ENCODE peak calls at places on chromosome 19, in seven cellular contexts. M is IMR-90, P is H1, I is mesenchymal stem cell, F is neuronal stem cell, X is H9, R is mesendoderm. N is an unnamed sample.
A peak's percentile ranks its signal among the peaks of the same experiment; 100 is the strongest.

GRCh38 chr19:8552810-8553209 is 24.4 kb downstream of the MYO1F start:
- DNase-seq in X (peak; percentile 58), R (peak; percentile 84), M (peak; percentile 62), F (no peak), P (peak; percentile 10), I (no peak), N (peak; percentile 42)

GRCh38 chr19:43778651-43779050 is 2.1 kb downstream of the KCNN4 start:
- DNase-seq in M (no peak), F (no peak), P (no peak), X (no peak), I (no peak), R (no peak), N (no peak)

GRCh38 chr19:3010871-3011270 is 18.2 kb downstream of the TLE2 start:
- DNase-seq in X (no peak), P (no peak), F (no peak), R (no peak), I (no peak), M (no peak), N (no peak)

GRCh38 chr19:44512326-44513298 is 12.3 kb upstream of the ZNF180 start:
- DNase-seq in P (peak; percentile 31), R (peak; percentile 49), X (peak; percentile 80), M (peak; percentile 58), F (no peak), I (peak; percentile 25), N (peak; percentile 43)

GRCh38 chr19:47663435-47663910 is 49.7 kb upstream of the EHD2 start:
- DNase-seq in M (peak; percentile 96), R (no peak), I (peak; percentile 97), X (no peak), F (no peak), P (no peak), N (peak; percentile 92)

GRCh38 chr19:28864577-28865042 is 348.3 kb downstream of the UQCRFS1 start:
- DNase-seq in M (peak; percentile 7), R (no peak), I (no peak), X (no peak), P (no peak), F (no peak), N (no peak)

GRCh38 chr19:42442833-42443232 is at the start of gene CXCL17:
- DNase-seq in M (no peak), P (no peak), I (no peak), X (no peak), F (no peak), R (no peak), N (no peak)

GRCh38 chr19:58154287-58154678 is 3.7 kb upstream of the ZNF329 start:
- DNase-seq in X (peak; percentile 49), I (peak; percentile 50), M (peak; percentile 24), F (no peak), P (no peak), R (peak; percentile 76), N (peak; percentile 19)

GRCh38 chr19:8526345-8527062 is 12.5 kb upstream of the ZNF414 start:
- DNase-seq in X (peak; percentile 94), R (peak; percentile 95), M (peak; percentile 88), P (peak; percentile 54), I (peak; percentile 95), F (peak; percentile 92), N (peak; percentile 89)

GRCh38 chr19:38004505-38005223 is 97.7 kb downstream of the SIPA1L3 start:
- DNase-seq in I (peak; percentile 97), M (peak; percentile 98), P (no peak), X (peak; percentile 93), F (peak; percentile 86), R (peak; percentile 98), N (peak; percentile 71)

GRCh38 chr19:54684537-54684936 is 21.8 kb downstream of the LILRB4 start:
- DNase-seq in F (no peak), M (no peak), R (peak; percentile 11), P (no peak), I (no peak), X (no peak), N (peak; percentile 31)

GRCh38 chr19:16903347-16903746 is 14.5 kb downstream of the F2RL3 start:
- DNase-seq in R (no peak), M (no peak), P (no peak), F (no peak), I (no peak), X (no peak), N (no peak)

GRCh38 chr19:44939668-44940067 is 2.4 kb upstream of the APOC4 start:
- DNase-seq in X (no peak), R (no peak), M (no peak), I (no peak), P (no peak), F (no peak), N (no peak)

GRCh38 chr19:58227964-58228583 is 640 bp upstream of the ZNF544 start:
- DNase-seq in I (no peak), P (no peak), X (no peak), M (no peak), F (peak; percentile 29), R (peak; percentile 25), N (no peak)

GRCh38 chr19:15265849-15266248 is 33.6 kb upstream of the EPHX3 start:
- DNase-seq in M (peak; percentile 98), X (no peak), P (no peak), R (no peak), F (no peak), I (no peak), N (no peak)

DNA sequence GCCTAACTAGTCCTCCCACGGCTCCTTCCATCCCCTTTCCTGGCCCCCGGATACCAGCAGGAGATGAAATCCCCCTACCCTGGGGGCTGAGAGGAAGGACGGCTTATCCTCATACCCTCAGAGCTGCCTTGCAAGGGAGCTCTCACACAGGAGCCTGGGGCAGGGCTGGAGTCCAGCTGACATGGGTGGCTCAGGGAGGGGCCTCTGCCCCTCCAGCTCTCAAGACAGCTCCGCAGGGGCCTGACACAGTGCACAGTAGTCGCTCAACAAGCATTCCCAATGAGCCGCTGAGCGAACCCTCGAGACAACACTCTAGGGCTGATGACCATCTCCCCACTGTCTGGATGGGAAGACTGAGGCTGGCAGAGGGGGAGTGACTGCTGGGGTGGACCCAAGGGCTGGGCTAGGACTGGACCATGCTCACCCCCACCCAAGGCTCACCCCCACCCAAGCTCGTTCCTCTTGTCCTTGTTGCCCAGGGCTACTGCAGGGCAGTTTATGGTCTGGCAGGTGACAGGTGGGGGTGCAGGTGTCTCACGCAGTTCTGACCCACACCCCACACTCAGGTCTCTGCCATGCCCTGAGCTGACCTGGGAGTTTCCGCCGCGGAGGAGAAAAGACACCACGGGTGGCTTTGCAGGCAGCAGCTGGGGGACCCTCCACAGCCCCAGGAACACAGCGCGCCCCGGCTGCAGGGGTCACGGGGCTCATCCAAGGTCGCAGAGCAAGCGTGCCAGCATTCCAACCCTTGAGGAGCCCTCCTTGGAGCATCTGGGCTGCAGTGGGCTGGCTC is 3.9 kb downstream of the ZBTB7A start:
- DNase-seq in F (no peak), R (no peak), M (no peak), P (no peak), X (no peak), I (no peak), N (peak; percentile 93)
- H4K8ac ChIP-seq in F (peak overlapping the region; percentile 19), R (no peak overlapping the region), M (no peak overlapping the region), P (no peak overlapping the region), X (no peak overlapping the region), I (no peak overlapping the region), N (no peak overlapping the region)

DNA sequence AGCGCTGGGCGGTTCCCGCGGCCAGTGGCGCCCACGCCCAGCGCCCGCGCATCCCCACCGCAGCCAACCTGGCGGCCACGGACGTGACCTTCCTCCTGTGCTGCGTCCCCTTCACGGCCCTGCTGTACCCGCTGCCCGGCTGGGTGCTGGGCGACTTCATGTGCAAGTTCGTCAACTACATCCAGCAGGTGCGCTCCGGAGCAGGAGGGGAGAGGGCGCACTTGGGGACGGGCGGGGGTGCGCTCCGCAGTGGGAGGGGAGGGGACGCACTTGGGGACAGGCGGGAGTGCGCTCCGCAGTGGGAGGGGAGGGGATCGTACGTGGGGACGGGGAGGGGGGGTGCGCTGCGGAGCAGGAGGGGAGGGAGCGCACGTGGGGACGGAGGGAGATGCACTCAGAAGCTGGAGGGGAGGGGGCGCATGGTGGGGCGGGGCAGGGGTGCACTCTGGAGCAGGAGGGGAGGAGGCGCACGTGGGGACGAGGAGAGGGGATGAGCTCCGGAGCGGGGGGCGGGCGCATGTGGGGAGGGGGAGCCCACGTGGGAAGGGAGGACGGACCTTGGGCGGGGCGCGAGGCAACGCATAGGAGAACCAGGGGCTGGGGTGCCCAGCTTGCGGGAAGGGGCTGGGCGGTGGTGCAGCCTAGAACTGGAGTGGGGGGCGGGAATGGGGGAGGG is 1.5 kb downstream of the KISS1R start:
- DNase-seq in X (no peak), I (no peak), P (no peak), R (no peak), M (no peak), F (no peak), N (no peak)
- H4K8ac ChIP-seq in X (no peak overlapping the region), I (no peak overlapping the region), P (peak overlapping the region; percentile 68), R (no peak overlapping the region), M (no peak overlapping the region), F (no peak overlapping the region), N (no peak overlapping the region)

DNA sequence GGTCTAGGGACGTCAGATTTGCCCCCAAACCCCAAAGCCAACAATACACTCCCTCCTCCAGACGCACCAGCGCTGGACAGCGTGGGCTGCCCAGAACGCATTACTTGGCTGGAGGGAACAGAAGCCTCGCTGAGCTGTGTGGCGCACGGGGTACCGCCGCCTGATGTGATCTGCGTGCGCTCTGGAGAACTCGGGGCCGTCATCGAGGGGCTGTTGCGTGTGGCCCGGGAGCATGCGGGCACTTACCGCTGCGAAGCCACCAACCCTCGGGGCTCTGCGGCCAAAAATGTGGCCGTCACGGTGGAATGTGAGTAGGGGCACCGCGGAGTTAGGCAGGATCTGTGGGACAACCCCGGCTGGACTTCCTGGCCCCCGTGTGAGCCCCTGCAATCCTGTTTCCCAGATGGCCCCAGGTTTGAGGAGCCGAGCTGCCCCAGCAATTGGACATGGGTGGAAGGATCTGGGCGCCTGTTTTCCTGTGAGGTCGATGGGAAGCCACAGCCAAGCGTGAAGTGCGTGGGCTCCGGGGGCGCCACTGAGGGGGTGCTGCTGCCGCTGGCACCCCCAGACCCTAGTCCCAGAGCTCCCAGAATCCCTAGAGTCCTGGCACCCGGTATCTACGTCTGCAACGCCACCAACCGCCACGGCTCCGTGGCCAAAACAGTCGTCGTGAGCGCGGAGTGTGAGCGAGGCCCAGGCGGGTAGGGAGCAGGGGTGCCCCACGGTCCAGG is 4.0 kb downstream of the ICAM5 start:
- DNase-seq in X (peak; percentile 32), P (no peak), M (no peak), I (no peak), F (no peak), R (no peak), N (no peak)
- H4K8ac ChIP-seq in X (no peak overlapping the region), P (no peak overlapping the region), M (no peak overlapping the region), I (no peak overlapping the region), F (no peak overlapping the region), R (no peak overlapping the region), N (no peak overlapping the region)

GRCh38 chr19:5514001-5514400 is 53.8 kb downstream of the TINCR start:
- DNase-seq in F (no peak), P (no peak), R (no peak), I (no peak), M (no peak), X (no peak), N (no peak)

GRCh38 chr19:5519076-5519475 is 48.7 kb downstream of the TINCR start:
- DNase-seq in X (no peak), I (no peak), F (no peak), P (no peak), R (no peak), M (no peak), N (peak; percentile 84)

GRCh38 chr19:5520501-5520900 is 47.3 kb downstream of the TINCR start:
- DNase-seq in P (no peak), M (no peak), F (no peak), X (no peak), I (no peak), R (no peak), N (no peak)

DNA sequence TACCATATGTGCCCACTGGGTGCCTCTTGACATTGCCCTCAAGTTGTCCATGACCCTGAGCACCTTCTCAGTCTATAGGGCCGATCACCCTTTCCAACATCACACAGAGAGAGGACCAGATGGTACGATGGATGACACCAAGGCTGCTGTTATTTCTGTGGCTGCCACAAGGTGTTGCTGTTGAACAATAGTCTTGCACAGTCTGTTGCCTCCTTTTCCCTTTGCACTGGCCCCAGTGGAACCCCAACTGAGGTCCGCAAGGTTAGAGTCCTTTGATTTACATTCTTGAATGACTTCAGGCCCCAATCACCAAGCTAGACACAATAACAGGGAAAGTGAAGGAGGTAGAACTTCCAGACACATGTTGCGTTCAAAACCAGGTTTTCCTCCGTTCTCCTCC is 52.0 kb downstream of the TINCR start:
- DNase-seq in P (no peak), M (no peak), F (no peak), R (no peak), I (no peak), X (no peak), N (no peak)
- H4K8ac ChIP-seq in P (no peak overlapping the region), M (no peak overlapping the region), F (no peak overlapping the region), R (no peak overlapping the region), I (no peak overlapping the region), X (no peak overlapping the region), N (no peak overlapping the region)